ENCODE peak calls at places on chromosomes 4 and X, in five cellular contexts. One of them, this sample, is unnamed.
A peak's percentile ranks its signal among the peaks of the same experiment; 100 is the strongest.

GRCh38 chr4:155999743-156000142 is 46.1 kb upstream of the CTSO start:
- DNase-seq in Caco-2: peak; percentile 1
- DNase-seq in cardiac fibroblast: peak; percentile 19
- DNase-seq in mammary epithelial cell: no peak
- DNase-seq in RWPE1: no peak
- DNase-seq in this sample: no peak

GRCh38 chr4:13511101-13511500 is 27.0 kb upstream of the RAB28 start:
- DNase-seq in Caco-2: no peak
- DNase-seq in cardiac fibroblast: no peak
- DNase-seq in RWPE1: no peak
- DNase-seq in mammary epithelial cell: no peak
- DNase-seq in this sample: no peak

GRCh38 chrX:2928127-2928582 is 984 bp downstream of the ARSD start:
- DNase-seq in Caco-2: no peak
- DNase-seq in RWPE1: no peak
- DNase-seq in cardiac fibroblast: no peak
- DNase-seq in mammary epithelial cell: no peak
- DNase-seq in this sample: no peak

GRCh38 chr4:110020139-110020538 is 107.5 kb downstream of the EGF start:
- DNase-seq in cardiac fibroblast: peak; percentile 27
- DNase-seq in RWPE1: no peak
- DNase-seq in Caco-2: peak; percentile 22
- DNase-seq in mammary epithelial cell: no peak
- DNase-seq in this sample: no peak

GRCh38 chr4:109728385-109728784 is 1.5 kb downstream of the PLA2G12A start:
- DNase-seq in Caco-2: no peak
- DNase-seq in cardiac fibroblast: no peak
- DNase-seq in RWPE1: no peak
- DNase-seq in mammary epithelial cell: no peak
- DNase-seq in this sample: no peak

GRCh38 chr4:68250151-68250930 is 4.8 kb upstream of the TMPRSS11B start:
- DNase-seq in cardiac fibroblast: no peak
- DNase-seq in Caco-2: no peak
- DNase-seq in RWPE1: no peak
- DNase-seq in mammary epithelial cell: peak; percentile 9
- DNase-seq in this sample: no peak

GRCh38 chrX:110315541-110315940 is 2.3 kb downstream of the AMMECR1 start:
- DNase-seq in cardiac fibroblast: no peak
- DNase-seq in RWPE1: no peak
- DNase-seq in mammary epithelial cell: no peak
- DNase-seq in Caco-2: no peak
- DNase-seq in this sample: no peak

GRCh38 chr4:38188631-38189101 is 228.5 kb downstream of the PTTG2 start:
- DNase-seq in mammary epithelial cell: peak; percentile 97
- DNase-seq in cardiac fibroblast: no peak
- DNase-seq in Caco-2: no peak
- DNase-seq in RWPE1: peak; percentile 76
- DNase-seq in this sample: no peak

GRCh38 chr4:143352720-143353119 is 16.0 kb downstream of the GAB1 start:
- DNase-seq in mammary epithelial cell: no peak
- DNase-seq in cardiac fibroblast: peak; percentile 34
- DNase-seq in Caco-2: no peak
- DNase-seq in RWPE1: no peak
- DNase-seq in this sample: no peak

GRCh38 chrX:45322382-45322781 is 121.7 kb upstream of the DIPK2B start:
- DNase-seq in mammary epithelial cell: peak; percentile 74
- DNase-seq in cardiac fibroblast: peak; percentile 87
- DNase-seq in RWPE1: peak; percentile 26
- DNase-seq in Caco-2: peak; percentile 35
- DNase-seq in this sample: no peak

GRCh38 chr4:10281996-10282395 is 165.4 kb upstream of the WDR1 start:
- DNase-seq in Caco-2: no peak
- DNase-seq in RWPE1: peak; percentile 24
- DNase-seq in mammary epithelial cell: peak; percentile 58
- DNase-seq in cardiac fibroblast: peak; percentile 41
- DNase-seq in this sample: no peak

GRCh38 chrX:45295587-45295986 is 94.9 kb upstream of the DIPK2B start:
- DNase-seq in mammary epithelial cell: peak; percentile 46
- DNase-seq in RWPE1: peak; percentile 31
- DNase-seq in Caco-2: peak; percentile 47
- DNase-seq in cardiac fibroblast: peak; percentile 26
- DNase-seq in this sample: no peak

GRCh38 chr4:148445071-148445902 is 3.1 kb upstream of the NR3C2 start:
- DNase-seq in Caco-2: peak; percentile 12
- DNase-seq in RWPE1: no peak
- DNase-seq in cardiac fibroblast: peak; percentile 20
- DNase-seq in mammary epithelial cell: no peak
- DNase-seq in this sample: peak; percentile 64

GRCh38 chrX:105495376-105495775 is 274.9 kb upstream of the TEX13A start:
- DNase-seq in RWPE1: no peak
- DNase-seq in cardiac fibroblast: no peak
- DNase-seq in mammary epithelial cell: no peak
- DNase-seq in Caco-2: no peak
- DNase-seq in this sample: no peak

GRCh38 chr4:14792702-14793227 is 209.5 kb upstream of the CPEB2 start:
- DNase-seq in mammary epithelial cell: peak; percentile 82
- DNase-seq in RWPE1: peak; percentile 6
- DNase-seq in cardiac fibroblast: peak; percentile 24
- DNase-seq in Caco-2: no peak
- DNase-seq in this sample: no peak

GRCh38 chrX:30635630-30636029 is 17.6 kb upstream of the GK start:
- DNase-seq in cardiac fibroblast: peak; percentile 42
- DNase-seq in RWPE1: no peak
- DNase-seq in mammary epithelial cell: no peak
- DNase-seq in Caco-2: no peak
- DNase-seq in this sample: no peak

GRCh38 chrX:74138943-74139342 is 165.0 kb upstream of the ZCCHC13 start:
- DNase-seq in Caco-2: no peak
- DNase-seq in mammary epithelial cell: no peak
- DNase-seq in RWPE1: no peak
- DNase-seq in cardiac fibroblast: no peak
- DNase-seq in this sample: no peak

GRCh38 chrX:74132265-74132664 is 171.7 kb upstream of the ZCCHC13 start:
- DNase-seq in RWPE1: no peak
- DNase-seq in mammary epithelial cell: no peak
- DNase-seq in cardiac fibroblast: no peak
- DNase-seq in Caco-2: no peak
- DNase-seq in this sample: no peak

DNA sequence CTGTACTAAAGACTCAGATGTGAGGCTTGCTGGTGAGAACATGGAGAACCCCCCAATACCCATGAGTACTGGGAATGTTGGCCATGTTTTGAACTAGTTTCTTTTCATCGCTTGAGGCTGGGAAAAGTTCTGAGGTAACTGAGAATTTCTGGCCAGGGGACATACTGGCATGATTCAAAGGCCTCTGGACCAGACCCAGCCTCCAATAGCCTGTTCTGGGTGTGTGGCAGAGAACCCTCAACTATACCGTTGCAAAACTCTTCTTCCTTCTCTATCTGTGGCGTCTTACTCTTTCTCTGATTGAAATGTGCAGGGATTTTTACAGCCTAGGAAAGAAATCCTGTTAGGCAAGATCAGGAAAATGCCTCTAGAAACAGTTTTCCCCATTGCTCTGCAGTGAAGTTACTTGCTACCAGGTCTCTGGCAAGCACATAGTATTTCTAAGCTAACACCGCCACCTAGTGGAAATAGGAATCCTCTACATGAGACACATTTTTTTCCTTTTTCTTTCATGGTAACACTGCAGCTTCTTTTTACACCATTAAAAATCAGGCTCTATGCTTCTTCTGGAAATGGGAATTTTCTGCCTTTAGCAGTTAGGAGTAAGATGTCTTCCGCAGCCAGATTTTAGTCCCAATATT is 170.7 kb upstream of the ZCCHC13 start:
- DNase-seq in RWPE1: peak; percentile 34
- DNase-seq in cardiac fibroblast: peak; percentile 69
- DNase-seq in Caco-2: peak; percentile 44
- DNase-seq in mammary epithelial cell: peak; percentile 40
- DNase-seq in this sample: no peak
- TF ChIP-seq CTCF in RWPE1: peak; percentile 53
- TF ChIP-seq CTCF in cardiac fibroblast: peak; percentile 27
- TF ChIP-seq CTCF in Caco-2: peak; percentile 39
- TF ChIP-seq CTCF in mammary epithelial cell: peak; percentile 68
- TF ChIP-seq CTCF in this sample: peak; percentile 51

GRCh38 chr4:54107951-54108740 is 8.2 kb downstream of the GSX2 start:
- DNase-seq in mammary epithelial cell: no peak
- DNase-seq in Caco-2: no peak
- DNase-seq in RWPE1: no peak
- DNase-seq in cardiac fibroblast: no peak
- DNase-seq in this sample: no peak
- TF ChIP-seq CTCF in mammary epithelial cell: no peak
- TF ChIP-seq CTCF in Caco-2: no peak
- TF ChIP-seq CTCF in RWPE1: no peak
- TF ChIP-seq CTCF in cardiac fibroblast: peak; percentile 7
- TF ChIP-seq CTCF in this sample: no peak

GRCh38 chr4:102826890-102827673 is at the start of gene UBE2D3:
- DNase-seq in Caco-2: peak; percentile 94
- DNase-seq in mammary epithelial cell: peak; percentile 94
- DNase-seq in cardiac fibroblast: peak; percentile 98
- DNase-seq in RWPE1: peak; percentile 59
- DNase-seq in this sample: peak; percentile 96
- TF ChIP-seq CTCF in Caco-2: no peak
- TF ChIP-seq CTCF in mammary epithelial cell: no peak
- TF ChIP-seq CTCF in cardiac fibroblast: no peak
- TF ChIP-seq CTCF in RWPE1: no peak
- TF ChIP-seq CTCF in this sample: no peak

GRCh38 chr4:53489279-53489889 is 101.9 kb downstream of the LNX1 start:
- DNase-seq in cardiac fibroblast: peak; percentile 81
- DNase-seq in mammary epithelial cell: peak; percentile 63
- DNase-seq in RWPE1: peak; percentile 15
- DNase-seq in Caco-2: no peak
- DNase-seq in this sample: no peak
- TF ChIP-seq CTCF in cardiac fibroblast: no peak
- TF ChIP-seq CTCF in mammary epithelial cell: no peak
- TF ChIP-seq CTCF in RWPE1: no peak
- TF ChIP-seq CTCF in Caco-2: no peak
- TF ChIP-seq CTCF in this sample: no peak

GRCh38 chr4:66974665-66975064 is 570.6 kb downstream of the CENPC start:
- DNase-seq in Caco-2: peak; percentile 5
- DNase-seq in cardiac fibroblast: no peak
- DNase-seq in RWPE1: peak; percentile 1
- DNase-seq in mammary epithelial cell: no peak
- DNase-seq in this sample: no peak

GRCh38 chr4:66972087-66972486 is 573.2 kb downstream of the CENPC start:
- DNase-seq in Caco-2: no peak
- DNase-seq in cardiac fibroblast: peak; percentile 1
- DNase-seq in RWPE1: no peak
- DNase-seq in mammary epithelial cell: no peak
- DNase-seq in this sample: no peak
- TF ChIP-seq CTCF in Caco-2: no peak
- TF ChIP-seq CTCF in cardiac fibroblast: no peak
- TF ChIP-seq CTCF in RWPE1: no peak
- TF ChIP-seq CTCF in mammary epithelial cell: no peak
- TF ChIP-seq CTCF in this sample: no peak

DNA sequence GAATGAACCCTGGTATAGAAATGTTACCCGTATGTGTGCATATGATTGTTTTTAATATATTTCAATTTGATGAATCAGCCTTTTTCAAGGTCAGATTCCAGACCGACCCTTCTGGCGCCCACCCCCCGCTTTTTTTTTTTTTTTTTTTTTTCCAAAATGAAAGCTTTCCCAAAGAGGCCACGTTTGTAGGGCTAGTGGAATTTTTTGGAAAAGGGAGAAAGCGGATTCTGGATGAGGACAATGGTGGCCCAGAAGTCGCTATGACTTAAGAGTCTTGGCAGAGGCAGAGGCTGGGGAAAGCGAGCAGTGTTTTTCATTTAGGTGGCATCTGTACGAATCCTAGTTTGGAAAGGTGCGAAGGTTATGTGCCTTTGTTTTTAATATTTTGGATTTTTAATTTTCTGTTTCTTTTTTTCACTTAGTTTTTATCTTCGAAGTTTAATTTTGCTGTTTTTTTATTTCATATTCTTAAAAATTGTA is 14.6 kb downstream of the NDUFB11 start:
- DNase-seq in RWPE1: no peak
- DNase-seq in cardiac fibroblast: no peak
- DNase-seq in mammary epithelial cell: no peak
- DNase-seq in Caco-2: no peak
- DNase-seq in this sample: no peak
- TF ChIP-seq CTCF in RWPE1: no peak
- TF ChIP-seq CTCF in cardiac fibroblast: no peak
- TF ChIP-seq CTCF in mammary epithelial cell: no peak
- TF ChIP-seq CTCF in Caco-2: no peak
- TF ChIP-seq CTCF in this sample: no peak

GRCh38 chr4:3520796-3521600 is 11.2 kb downstream of the LRPAP1 start:
- DNase-seq in Caco-2: no peak
- DNase-seq in RWPE1: no peak
- DNase-seq in cardiac fibroblast: no peak
- DNase-seq in mammary epithelial cell: no peak
- DNase-seq in this sample: no peak

GRCh38 chr4:3520276-3520675 is 11.9 kb downstream of the LRPAP1 start:
- DNase-seq in RWPE1: no peak
- DNase-seq in cardiac fibroblast: no peak
- DNase-seq in mammary epithelial cell: no peak
- DNase-seq in Caco-2: no peak
- DNase-seq in this sample: no peak

GRCh38 chr4:3518941-3519340 is 13.3 kb downstream of the LRPAP1 start:
- DNase-seq in Caco-2: no peak
- DNase-seq in RWPE1: no peak
- DNase-seq in mammary epithelial cell: no peak
- DNase-seq in cardiac fibroblast: no peak
- DNase-seq in this sample: no peak

GRCh38 chr4:3518511-3518880 is 13.7 kb downstream of the LRPAP1 start:
- DNase-seq in mammary epithelial cell: no peak
- DNase-seq in RWPE1: no peak
- DNase-seq in Caco-2: no peak
- DNase-seq in cardiac fibroblast: no peak
- DNase-seq in this sample: no peak

DNA sequence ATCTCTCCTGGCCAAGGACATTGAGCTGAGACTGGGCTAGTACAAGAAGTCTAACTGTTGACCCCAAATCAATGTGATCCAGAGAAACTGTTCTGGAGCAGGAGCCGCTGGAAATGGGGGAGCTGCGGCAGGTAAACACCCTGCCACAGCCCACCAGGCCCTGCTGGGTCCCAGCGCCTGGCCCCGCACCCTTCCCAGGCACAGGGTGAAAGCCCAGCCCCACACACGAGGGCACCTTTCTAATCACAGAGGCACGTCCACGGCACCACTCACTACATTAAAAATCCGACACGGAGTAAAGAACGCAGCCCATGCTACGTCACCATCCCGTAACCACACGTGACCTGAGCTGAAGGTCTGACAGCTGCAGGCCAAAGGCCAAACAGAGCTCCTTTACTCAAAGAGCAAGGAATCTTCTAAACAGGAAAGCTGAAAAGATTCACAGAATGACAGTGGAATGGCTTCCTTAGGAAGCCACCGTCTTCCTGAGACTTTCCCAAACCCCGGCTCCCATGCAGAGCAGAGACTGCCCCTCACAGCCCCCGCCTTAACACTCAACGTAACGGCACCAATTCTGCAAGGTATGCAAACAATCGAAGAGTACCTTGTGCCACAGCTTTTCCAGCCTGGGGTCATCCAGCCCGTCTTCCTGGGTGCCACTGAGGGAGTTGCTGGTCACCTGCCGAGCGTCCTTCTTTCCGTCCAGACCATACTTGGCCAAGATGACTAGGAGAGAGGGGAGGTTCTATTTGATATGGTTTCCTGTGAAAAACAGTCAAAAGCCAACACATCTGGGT is 12.6 kb downstream of the LRPAP1 start:
- DNase-seq in RWPE1: no peak
- DNase-seq in Caco-2: no peak
- DNase-seq in cardiac fibroblast: no peak
- DNase-seq in mammary epithelial cell: no peak
- DNase-seq in this sample: no peak
- TF ChIP-seq CTCF in RWPE1: no peak
- TF ChIP-seq CTCF in Caco-2: no peak
- TF ChIP-seq CTCF in cardiac fibroblast: no peak
- TF ChIP-seq CTCF in mammary epithelial cell: no peak
- TF ChIP-seq CTCF in this sample: no peak

This sample was measured in natural killer cell.